ENCODE peak calls at places on chromosomes 16 and 17, in six cellular contexts. I is iPS DF 6.9; O is uterus; K is RWPE1; L is stomach; B is CD8-positive, alpha-beta memory T cell. W is an unnamed sample.

GRCh38 chr16:50245417-50246298 is 20.7 kb upstream of the ADCY7 start:
- DNase-seq in B (peak), L (peak), O (no peak), K (peak), I (no peak), W (peak)

GRCh38 chr17:29617481-29618271 is 5.0 kb downstream of the CORO6 start:
- DNase-seq in L (peak), B (peak), I (no peak), K (no peak), O (peak), W (peak)

GRCh38 chr17:61323696-61324539 is 75.7 kb upstream of the TBX2 start:
- DNase-seq in O (peak), B (no peak), K (no peak), L (no peak), I (no peak), W (no peak)

GRCh38 chr16:67198238-67198734 is 645 bp upstream of the ELMO3 start:
- DNase-seq in L (peak), K (peak), I (no peak), O (no peak), B (no peak), W (peak)

GRCh38 chr16:20821682-20822081 is 15.4 kb downstream of the REXO5 start:
- DNase-seq in I (no peak), L (no peak), O (no peak), K (no peak), B (no peak), W (no peak)

GRCh38 chr17:9116861-9117568 is 95.7 kb downstream of the NTN1 start:
- DNase-seq in B (no peak), K (no peak), I (no peak), L (no peak), O (no peak), W (no peak)

GRCh38 chr17:45784293-45784582 is at the start of gene CRHR1:
- DNase-seq in O (no peak), L (no peak), I (no peak), K (no peak), B (no peak), W (no peak)

GRCh38 chr17:10631048-10631700 is 25.9 kb downstream of the MYH3 start:
- DNase-seq in B (no peak), O (no peak), I (no peak), L (no peak), K (peak), W (no peak)

GRCh38 chr17:49076575-49077384 is 55.8 kb upstream of the B4GALNT2 start:
- DNase-seq in B (no peak), I (no peak), K (no peak), L (no peak), O (no peak), W (no peak)

GRCh38 chr17:39899215-39899614 is 19.2 kb downstream of the GSDMB start:
- DNase-seq in O (no peak), L (no peak), I (no peak), B (no peak), K (no peak), W (no peak)

GRCh38 chr17:57257911-57258885 is 1.9 kb downstream of the MSI2 start:
- DNase-seq in O (no peak), L (no peak), B (no peak), I (no peak), K (no peak), W (no peak)

GRCh38 chr17:14997290-14997689 is 267.8 kb downstream of the PMP22 start:
- DNase-seq in L (no peak), B (no peak), I (no peak), K (no peak), O (no peak), W (no peak)

GRCh38 chr16:87921236-87921773 is 15.0 kb downstream of the CA5A start:
- DNase-seq in O (no peak), L (peak), B (no peak), I (no peak), K (no peak), W (no peak)

GRCh38 chr16:68590201-68590994 is 51.3 kb downstream of the ZFP90 start:
- DNase-seq in I (peak), O (peak), K (peak), L (peak), B (peak), W (peak)

GRCh38 chr16:71282943-71283342 is 6.3 kb downstream of the CMTR2 start:
- DNase-seq in L (no peak), I (no peak), B (no peak), O (no peak), K (no peak), W (no peak)

GRCh38 chr17:75371339-75371738 is 34.1 kb downstream of the GRB2 start:
- DNase-seq in B (no peak), L (no peak), O (no peak), I (no peak), K (no peak), W (no peak)
- H3K27ac ChIP-seq in B (no peak), L (no peak), O (no peak), I (no peak), K (no peak), W (no peak)

GRCh38 chr16:16083421-16084156 is 134.2 kb downstream of the ABCC1 start:
- DNase-seq in B (no peak), I (no peak), K (peak), O (no peak), L (no peak), W (no peak)
- H3K27ac ChIP-seq in B (no peak), I (no peak), K (no peak), O (no peak), L (no peak), W (no peak)

GRCh38 chr17:67833946-67834631 is 8.8 kb downstream of the BPTF start:
- DNase-seq in L (no peak), I (no peak), K (no peak), O (no peak), B (no peak), W (no peak)
- H3K27ac ChIP-seq in L (no peak), I (no peak), K (no peak), O (no peak), B (no peak), W (no peak)

GRCh38 chr17:17214646-17215436 is 8.7 kb upstream of the PLD6 start:
- DNase-seq in I (no peak), B (no peak), O (no peak), K (no peak), L (no peak), W (no peak)
- H3K27ac ChIP-seq in I (no peak), B (no peak), O (no peak), K (no peak), L (no peak), W (no peak)

W was measured in lower lobe of right lung.